ENCODE peak calls at places on chromosomes 5 and 9, in ten cellular contexts. J, R, T, C, H, G, Q, O, U and X are unnamed samples.

GRCh38 chr5:80781356-80781755 is 126.6 kb upstream of the DHFR start:
- DNase-seq in H (no peak), R (peak), Q (no peak), C (no peak), O (no peak), T (no peak), G (peak), J (no peak), U (peak), X (peak)

GRCh38 chr5:57499262-57500050 is 16.8 kb upstream of the ACTBL2 start:
- DNase-seq in R (peak), C (peak), H (no peak), J (no peak), G (peak), T (peak), O (peak), Q (no peak), U (peak), X (peak)

GRCh38 chr9:93192721-93193372 is 8.9 kb downstream of the WNK2 start:
- DNase-seq in C (no peak), H (no peak), T (no peak), J (no peak), Q (no peak), R (no peak), G (no peak), O (no peak), U (no peak), X (no peak)

GRCh38 chr5:34505731-34506130 is 150.4 kb upstream of the RAI14 start:
- DNase-seq in H (no peak), C (no peak), G (no peak), Q (no peak), R (no peak), U (no peak), T (no peak), J (no peak), O (no peak), X (no peak)

GRCh38 chr9:123421211-123421585 is 65.2 kb downstream of the CRB2 start:
- DNase-seq in C (no peak), U (no peak), G (no peak), J (no peak), O (no peak), T (no peak), Q (no peak), H (no peak), R (no peak), X (no peak)

GRCh38 chr5:59051938-59052337 is 469.1 kb downstream of the RAB3C start:
- DNase-seq in R (no peak), J (no peak), T (no peak), H (no peak), C (no peak), O (no peak), Q (no peak), U (no peak), G (no peak), X (no peak)

GRCh38 chr5:8580298-8580697 is 711.4 kb downstream of the MTRR start:
- DNase-seq in G (no peak), C (no peak), R (no peak), T (no peak), U (no peak), O (no peak), Q (no peak), H (no peak), J (no peak), X (no peak)

GRCh38 chr9:92589918-92590317 is 54.1 kb upstream of the ECM2 start:
- DNase-seq in O (no peak), Q (no peak), T (no peak), U (no peak), H (no peak), C (no peak), R (no peak), G (no peak), J (no peak), X (no peak)

GRCh38 chr9:93089481-93089991 is 6.5 kb upstream of the CARD19 start:
- DNase-seq in Q (no peak), R (no peak), O (peak), G (no peak), U (no peak), H (no peak), T (no peak), C (no peak), J (no peak), X (no peak)

GRCh38 chr9:123724211-123724831 is 205.6 kb downstream of the DENND1A start:
- DNase-seq in O (no peak), J (no peak), R (peak), H (no peak), G (peak), C (no peak), U (peak), Q (peak), T (no peak), X (peak)

GRCh38 chr9:4293293-4293931 is 6.5 kb downstream of the GLIS3 start:
- DNase-seq in T (no peak), U (peak), G (peak), O (peak), H (no peak), Q (no peak), J (no peak), R (peak), C (no peak), X (peak)

GRCh38 chr5:128782446-128782845 is 182.8 kb upstream of the SLC27A6 start:
- DNase-seq in C (no peak), Q (peak), H (peak), U (peak), G (peak), T (no peak), J (no peak), O (no peak), R (peak), X (peak)

GRCh38 chr9:92558612-92559374 is 23.0 kb upstream of the ECM2 start:
- DNase-seq in O (no peak), G (no peak), R (no peak), J (no peak), C (no peak), H (no peak), T (no peak), Q (no peak), U (no peak), X (no peak)

GRCh38 chr9:134594376-134594941 is 47.1 kb upstream of the COL5A1 start:
- DNase-seq in R (no peak), Q (no peak), U (no peak), J (no peak), O (no peak), T (no peak), H (no peak), C (no peak), G (no peak), X (no peak)

GRCh38 chr5:39716532-39716971 is 291.8 kb upstream of the DAB2 start:
- DNase-seq in U (peak), R (peak), T (peak), G (peak), C (no peak), H (no peak), O (peak), Q (no peak), J (no peak), X (peak)

GRCh38 chr9:21233258-21233657 is 5.2 kb upstream of the IFNA17 start:
- DNase-seq in T (no peak), G (no peak), J (no peak), O (no peak), Q (no peak), C (no peak), H (no peak), U (no peak), R (no peak), X (no peak)

GRCh38 chr9:14768561-14769234 is 46.2 kb upstream of the CER1 start:
- DNase-seq in T (peak), C (no peak), H (no peak), U (peak), Q (no peak), O (peak), R (peak), G (peak), J (peak), X (peak)

GRCh38 chr5:138491284-138491648 is 26.0 kb downstream of the EGR1 start:
- DNase-seq in G (no peak), U (no peak), C (no peak), O (no peak), H (no peak), T (no peak), R (no peak), J (no peak), Q (no peak), X (no peak)

GRCh38 chr5:72282878-72283277 is 37.2 kb downstream of the MRPS27 start:
- DNase-seq in G (peak), C (no peak), R (peak), T (no peak), U (no peak), J (no peak), O (no peak), Q (no peak), H (no peak), X (peak)

GRCh38 chr9:3526903-3527652 is 1.3 kb upstream of the RFX3 start:
- DNase-seq in O (peak), C (no peak), J (no peak), Q (no peak), R (peak), G (no peak), T (peak), H (peak), U (no peak), X (peak)

GRCh38 chr5:56950626-56951130 is 1.2 kb downstream of the MIER3 start:
- DNase-seq in T (peak), Q (peak), J (no peak), U (peak), H (peak), C (peak), R (peak), O (peak), G (peak), X (peak)

GRCh38 chr5:9316041-9316440 is 229.8 kb downstream of the SEMA5A start:
- DNase-seq in R (no peak), J (no peak), T (no peak), C (no peak), Q (no peak), G (no peak), O (no peak), U (no peak), H (no peak), X (peak)

GRCh38 chr9:98520221-98520920 is 188.4 kb downstream of the GABBR2 start:
- DNase-seq in H (no peak), J (no peak), C (no peak), O (no peak), Q (no peak), R (no peak), U (peak), G (no peak), T (no peak), X (peak)

GRCh38 chr9:132768932-132769894 is 98.9 kb downstream of the GTF3C4 start:
- DNase-seq in C (peak), G (peak), O (peak), J (peak), H (no peak), U (peak), R (peak), Q (no peak), T (peak), X (peak)